ENCODE peak calls at places on chromosomes 7 and 10, in nine cellular contexts. One of them, this sample, is unnamed.
A peak's percentile ranks its signal among the peaks of the same experiment; 100 is the strongest.

GRCh38 chr7:105429746-105430612 is 41.3 kb upstream of the SRPK2 start:
- DNase-seq in nucleus accumbens: no peak
- DNase-seq in NAMALWA: peak; percentile 84
- DNase-seq in activated naive CD4-positive, alpha-beta T cell: no peak
- DNase-seq in M059J: peak; percentile 51
- DNase-seq in adrenal gland: peak; percentile 45
- DNase-seq in heart right ventricle: peak; percentile 34
- DNase-seq in posterior vena cava: no peak
- DNase-seq in heart left ventricle: no peak
- DNase-seq in this sample: no peak

GRCh38 chr7:17654940-17655339 is 285.4 kb downstream of the SNX13 start:
- DNase-seq in M059J: peak; percentile 83
- DNase-seq in heart left ventricle: no peak
- DNase-seq in NAMALWA: no peak
- DNase-seq in adrenal gland: no peak
- DNase-seq in activated naive CD4-positive, alpha-beta T cell: no peak
- DNase-seq in heart right ventricle: no peak
- DNase-seq in nucleus accumbens: no peak
- DNase-seq in posterior vena cava: no peak
- DNase-seq in this sample: no peak

GRCh38 chr7:129569811-129570215 is 41.7 kb upstream of the NRF1 start:
- DNase-seq in adrenal gland: peak; percentile 26
- DNase-seq in activated naive CD4-positive, alpha-beta T cell: no peak
- DNase-seq in heart right ventricle: no peak
- DNase-seq in nucleus accumbens: no peak
- DNase-seq in heart left ventricle: no peak
- DNase-seq in NAMALWA: no peak
- DNase-seq in posterior vena cava: no peak
- DNase-seq in M059J: peak; percentile 98
- DNase-seq in this sample: peak; percentile 37

GRCh38 chr7:44761207-44762161 is 12.8 kb downstream of the ZMIZ2 start:
- DNase-seq in nucleus accumbens: no peak
- DNase-seq in posterior vena cava: no peak
- DNase-seq in activated naive CD4-positive, alpha-beta T cell: no peak
- DNase-seq in heart left ventricle: peak; percentile 74
- DNase-seq in adrenal gland: no peak
- DNase-seq in NAMALWA: no peak
- DNase-seq in M059J: no peak
- DNase-seq in heart right ventricle: peak; percentile 59
- DNase-seq in this sample: no peak

GRCh38 chr10:123790132-123790885 is 101.3 kb downstream of the CPXM2 start:
- DNase-seq in activated naive CD4-positive, alpha-beta T cell: no peak
- DNase-seq in adrenal gland: no peak
- DNase-seq in nucleus accumbens: no peak
- DNase-seq in M059J: no peak
- DNase-seq in NAMALWA: no peak
- DNase-seq in heart right ventricle: no peak
- DNase-seq in heart left ventricle: no peak
- DNase-seq in posterior vena cava: no peak
- DNase-seq in this sample: no peak

GRCh38 chr10:73744690-73744994 is 470 bp downstream of the SEC24C start:
- DNase-seq in posterior vena cava: peak; percentile 86
- DNase-seq in adrenal gland: peak; percentile 77
- DNase-seq in heart left ventricle: no peak
- DNase-seq in activated naive CD4-positive, alpha-beta T cell: no peak
- DNase-seq in NAMALWA: peak; percentile 65
- DNase-seq in nucleus accumbens: no peak
- DNase-seq in M059J: peak; percentile 73
- DNase-seq in heart right ventricle: no peak
- DNase-seq in this sample: peak; percentile 20

GRCh38 chr7:126806614-126807013 is 446.1 kb downstream of the GRM8 start:
- DNase-seq in activated naive CD4-positive, alpha-beta T cell: no peak
- DNase-seq in adrenal gland: no peak
- DNase-seq in posterior vena cava: peak; percentile 78
- DNase-seq in NAMALWA: no peak
- DNase-seq in heart left ventricle: peak; percentile 56
- DNase-seq in nucleus accumbens: no peak
- DNase-seq in M059J: no peak
- DNase-seq in heart right ventricle: no peak
- DNase-seq in this sample: no peak

GRCh38 chr10:79483948-79484347 is 28.4 kb upstream of the EIF5AL1 start:
- DNase-seq in heart right ventricle: peak; percentile 67
- DNase-seq in nucleus accumbens: no peak
- DNase-seq in NAMALWA: no peak
- DNase-seq in posterior vena cava: peak; percentile 89
- DNase-seq in heart left ventricle: peak; percentile 82
- DNase-seq in M059J: peak; percentile 58
- DNase-seq in adrenal gland: peak; percentile 51
- DNase-seq in activated naive CD4-positive, alpha-beta T cell: no peak
- DNase-seq in this sample: no peak

GRCh38 chr10:126021833-126022500 is 125.6 kb downstream of the FANK1 start:
- DNase-seq in adrenal gland: no peak
- DNase-seq in heart right ventricle: no peak
- DNase-seq in nucleus accumbens: no peak
- DNase-seq in M059J: no peak
- DNase-seq in NAMALWA: no peak
- DNase-seq in heart left ventricle: no peak
- DNase-seq in activated naive CD4-positive, alpha-beta T cell: no peak
- DNase-seq in posterior vena cava: no peak
- DNase-seq in this sample: no peak

This sample was measured in astrocyte of the cerebellum.